ENCODE peak calls at places on chromosome 19, in eight cellular contexts. One of them, this sample, is unnamed.

GRCh38 chr19:45973564-45974338 is at the start of gene NOVA2:
- DNase-seq in NCI-H2081 treated with DMSO at 0.1 percent for 48 hours: no peak
- DNase-seq in SK-N-MC: no peak
- DNase-seq in GOT3: no peak
- DNase-seq in T-helper 2 cell: no peak
- DNase-seq in PC-9: peak
- DNase-seq in activated CD4-positive, CD25-positive, alpha-beta regulatory T cell treated with anti-CD3 and anti-CD28 coated beads, Interleukin-2, amount 50 U/mL, for 16 hours: no peak
- DNase-seq in activated T-cell treated with anti-CD3 and anti-CD28 coated beads for 1 hour: no peak
- DNase-seq in this sample: peak

GRCh38 chr19:41219924-41220567 is 1.0 kb downstream of the AXL start:
- DNase-seq in SK-N-MC: no peak
- DNase-seq in activated T-cell treated with anti-CD3 and anti-CD28 coated beads for 1 hour: no peak
- DNase-seq in NCI-H2081 treated with DMSO at 0.1 percent for 48 hours: no peak
- DNase-seq in PC-9: peak
- DNase-seq in GOT3: no peak
- DNase-seq in activated CD4-positive, CD25-positive, alpha-beta regulatory T cell treated with anti-CD3 and anti-CD28 coated beads, Interleukin-2, amount 50 U/mL, for 16 hours: no peak
- DNase-seq in T-helper 2 cell: no peak
- DNase-seq in this sample: no peak

GRCh38 chr19:34367424-34367957 is 2.5 kb downstream of the GPI start:
- DNase-seq in NCI-H2081 treated with DMSO at 0.1 percent for 48 hours: no peak
- DNase-seq in GOT3: no peak
- DNase-seq in T-helper 2 cell: no peak
- DNase-seq in activated T-cell treated with anti-CD3 and anti-CD28 coated beads for 1 hour: no peak
- DNase-seq in PC-9: no peak
- DNase-seq in activated CD4-positive, CD25-positive, alpha-beta regulatory T cell treated with anti-CD3 and anti-CD28 coated beads, Interleukin-2, amount 50 U/mL, for 16 hours: no peak
- DNase-seq in SK-N-MC: no peak
- DNase-seq in this sample: no peak

GRCh38 chr19:35216833-35217707 is 11.5 kb downstream of the FAM187B start:
- DNase-seq in activated CD4-positive, CD25-positive, alpha-beta regulatory T cell treated with anti-CD3 and anti-CD28 coated beads, Interleukin-2, amount 50 U/mL, for 16 hours: no peak
- DNase-seq in PC-9: peak
- DNase-seq in NCI-H2081 treated with DMSO at 0.1 percent for 48 hours: no peak
- DNase-seq in SK-N-MC: no peak
- DNase-seq in GOT3: no peak
- DNase-seq in T-helper 2 cell: no peak
- DNase-seq in activated T-cell treated with anti-CD3 and anti-CD28 coated beads for 1 hour: peak
- DNase-seq in this sample: peak

GRCh38 chr19:3024870-3025515 is 4.1 kb downstream of the TLE2 start:
- DNase-seq in activated CD4-positive, CD25-positive, alpha-beta regulatory T cell treated with anti-CD3 and anti-CD28 coated beads, Interleukin-2, amount 50 U/mL, for 16 hours: no peak
- DNase-seq in NCI-H2081 treated with DMSO at 0.1 percent for 48 hours: no peak
- DNase-seq in PC-9: no peak
- DNase-seq in SK-N-MC: no peak
- DNase-seq in GOT3: no peak
- DNase-seq in activated T-cell treated with anti-CD3 and anti-CD28 coated beads for 1 hour: no peak
- DNase-seq in T-helper 2 cell: no peak
- DNase-seq in this sample: no peak

GRCh38 chr19:55149078-55150003 is at the start of gene TNNT1:
- DNase-seq in NCI-H2081 treated with DMSO at 0.1 percent for 48 hours: no peak
- DNase-seq in activated CD4-positive, CD25-positive, alpha-beta regulatory T cell treated with anti-CD3 and anti-CD28 coated beads, Interleukin-2, amount 50 U/mL, for 16 hours: no peak
- DNase-seq in SK-N-MC: no peak
- DNase-seq in GOT3: no peak
- DNase-seq in T-helper 2 cell: no peak
- DNase-seq in PC-9: peak
- DNase-seq in activated T-cell treated with anti-CD3 and anti-CD28 coated beads for 1 hour: no peak
- DNase-seq in this sample: no peak

GRCh38 chr19:38389101-38389925 is 816 bp downstream of the SPRED3 start:
- DNase-seq in GOT3: no peak
- DNase-seq in SK-N-MC: no peak
- DNase-seq in T-helper 2 cell: no peak
- DNase-seq in NCI-H2081 treated with DMSO at 0.1 percent for 48 hours: no peak
- DNase-seq in activated T-cell treated with anti-CD3 and anti-CD28 coated beads for 1 hour: no peak
- DNase-seq in PC-9: peak
- DNase-seq in activated CD4-positive, CD25-positive, alpha-beta regulatory T cell treated with anti-CD3 and anti-CD28 coated beads, Interleukin-2, amount 50 U/mL, for 16 hours: no peak
- DNase-seq in this sample: no peak

GRCh38 chr19:45477216-45477615 is 9.4 kb downstream of the FOSB start:
- DNase-seq in activated CD4-positive, CD25-positive, alpha-beta regulatory T cell treated with anti-CD3 and anti-CD28 coated beads, Interleukin-2, amount 50 U/mL, for 16 hours: no peak
- DNase-seq in GOT3: no peak
- DNase-seq in PC-9: no peak
- DNase-seq in NCI-H2081 treated with DMSO at 0.1 percent for 48 hours: no peak
- DNase-seq in T-helper 2 cell: no peak
- DNase-seq in activated T-cell treated with anti-CD3 and anti-CD28 coated beads for 1 hour: no peak
- DNase-seq in SK-N-MC: no peak
- DNase-seq in this sample: no peak

GRCh38 chr19:53132231-53132991 is at the start of gene ZNF415:
- DNase-seq in PC-9: peak
- DNase-seq in SK-N-MC: no peak
- DNase-seq in GOT3: peak
- DNase-seq in T-helper 2 cell: no peak
- DNase-seq in activated CD4-positive, CD25-positive, alpha-beta regulatory T cell treated with anti-CD3 and anti-CD28 coated beads, Interleukin-2, amount 50 U/mL, for 16 hours: peak
- DNase-seq in NCI-H2081 treated with DMSO at 0.1 percent for 48 hours: no peak
- DNase-seq in activated T-cell treated with anti-CD3 and anti-CD28 coated beads for 1 hour: peak
- DNase-seq in this sample: no peak

GRCh38 chr19:33064117-33064777 is 441 bp downstream of the RHPN2 start:
- DNase-seq in activated T-cell treated with anti-CD3 and anti-CD28 coated beads for 1 hour: no peak
- DNase-seq in SK-N-MC: no peak
- DNase-seq in NCI-H2081 treated with DMSO at 0.1 percent for 48 hours: no peak
- DNase-seq in T-helper 2 cell: peak
- DNase-seq in GOT3: no peak
- DNase-seq in activated CD4-positive, CD25-positive, alpha-beta regulatory T cell treated with anti-CD3 and anti-CD28 coated beads, Interleukin-2, amount 50 U/mL, for 16 hours: no peak
- DNase-seq in PC-9: peak
- DNase-seq in this sample: no peak

GRCh38 chr19:48500830-48501445 is 10.7 kb downstream of the LMTK3 start:
- DNase-seq in activated T-cell treated with anti-CD3 and anti-CD28 coated beads for 1 hour: no peak
- DNase-seq in activated CD4-positive, CD25-positive, alpha-beta regulatory T cell treated with anti-CD3 and anti-CD28 coated beads, Interleukin-2, amount 50 U/mL, for 16 hours: no peak
- DNase-seq in PC-9: no peak
- DNase-seq in NCI-H2081 treated with DMSO at 0.1 percent for 48 hours: no peak
- DNase-seq in SK-N-MC: no peak
- DNase-seq in GOT3: no peak
- DNase-seq in T-helper 2 cell: no peak
- DNase-seq in this sample: no peak

GRCh38 chr19:18284710-18285430 is 3.4 kb upstream of the JUND start:
- DNase-seq in T-helper 2 cell: no peak
- DNase-seq in NCI-H2081 treated with DMSO at 0.1 percent for 48 hours: no peak
- DNase-seq in activated CD4-positive, CD25-positive, alpha-beta regulatory T cell treated with anti-CD3 and anti-CD28 coated beads, Interleukin-2, amount 50 U/mL, for 16 hours: no peak
- DNase-seq in activated T-cell treated with anti-CD3 and anti-CD28 coated beads for 1 hour: no peak
- DNase-seq in SK-N-MC: no peak
- DNase-seq in GOT3: no peak
- DNase-seq in PC-9: no peak
- DNase-seq in this sample: no peak

GRCh38 chr19:2970201-2970838 is 7.0 kb upstream of the TLE6 start:
- DNase-seq in activated CD4-positive, CD25-positive, alpha-beta regulatory T cell treated with anti-CD3 and anti-CD28 coated beads, Interleukin-2, amount 50 U/mL, for 16 hours: no peak
- DNase-seq in activated T-cell treated with anti-CD3 and anti-CD28 coated beads for 1 hour: no peak
- DNase-seq in PC-9: no peak
- DNase-seq in SK-N-MC: no peak
- DNase-seq in GOT3: no peak
- DNase-seq in NCI-H2081 treated with DMSO at 0.1 percent for 48 hours: no peak
- DNase-seq in T-helper 2 cell: no peak
- DNase-seq in this sample: no peak

GRCh38 chr19:5804516-5805464 is at the start of gene NRTN:
- DNase-seq in activated CD4-positive, CD25-positive, alpha-beta regulatory T cell treated with anti-CD3 and anti-CD28 coated beads, Interleukin-2, amount 50 U/mL, for 16 hours: no peak
- DNase-seq in GOT3: no peak
- DNase-seq in SK-N-MC: no peak
- DNase-seq in NCI-H2081 treated with DMSO at 0.1 percent for 48 hours: no peak
- DNase-seq in PC-9: peak
- DNase-seq in T-helper 2 cell: peak
- DNase-seq in activated T-cell treated with anti-CD3 and anti-CD28 coated beads for 1 hour: peak
- DNase-seq in this sample: peak

GRCh38 chr19:42471554-42472249 is 29.0 kb upstream of the CXCL17 start:
- DNase-seq in PC-9: peak
- DNase-seq in NCI-H2081 treated with DMSO at 0.1 percent for 48 hours: no peak
- DNase-seq in GOT3: no peak
- DNase-seq in T-helper 2 cell: no peak
- DNase-seq in activated T-cell treated with anti-CD3 and anti-CD28 coated beads for 1 hour: no peak
- DNase-seq in activated CD4-positive, CD25-positive, alpha-beta regulatory T cell treated with anti-CD3 and anti-CD28 coated beads, Interleukin-2, amount 50 U/mL, for 16 hours: no peak
- DNase-seq in SK-N-MC: no peak
- DNase-seq in this sample: no peak

GRCh38 chr19:50461066-50461875 is 15.0 kb upstream of the EMC10 start:
- DNase-seq in NCI-H2081 treated with DMSO at 0.1 percent for 48 hours: peak
- DNase-seq in PC-9: peak
- DNase-seq in SK-N-MC: no peak
- DNase-seq in activated T-cell treated with anti-CD3 and anti-CD28 coated beads for 1 hour: peak
- DNase-seq in T-helper 2 cell: peak
- DNase-seq in GOT3: no peak
- DNase-seq in activated CD4-positive, CD25-positive, alpha-beta regulatory T cell treated with anti-CD3 and anti-CD28 coated beads, Interleukin-2, amount 50 U/mL, for 16 hours: peak
- DNase-seq in this sample: peak

GRCh38 chr19:43754312-43754561 is 525 bp downstream of the SMG9 start:
- DNase-seq in T-helper 2 cell: no peak
- DNase-seq in activated T-cell treated with anti-CD3 and anti-CD28 coated beads for 1 hour: no peak
- DNase-seq in GOT3: no peak
- DNase-seq in SK-N-MC: no peak
- DNase-seq in NCI-H2081 treated with DMSO at 0.1 percent for 48 hours: no peak
- DNase-seq in PC-9: no peak
- DNase-seq in activated CD4-positive, CD25-positive, alpha-beta regulatory T cell treated with anti-CD3 and anti-CD28 coated beads, Interleukin-2, amount 50 U/mL, for 16 hours: no peak
- DNase-seq in this sample: no peak

GRCh38 chr19:58328999-58329398 is 2.2 kb downstream of the ZSCAN22 start:
- DNase-seq in activated CD4-positive, CD25-positive, alpha-beta regulatory T cell treated with anti-CD3 and anti-CD28 coated beads, Interleukin-2, amount 50 U/mL, for 16 hours: no peak
- DNase-seq in SK-N-MC: no peak
- DNase-seq in activated T-cell treated with anti-CD3 and anti-CD28 coated beads for 1 hour: no peak
- DNase-seq in PC-9: no peak
- DNase-seq in T-helper 2 cell: no peak
- DNase-seq in GOT3: no peak
- DNase-seq in NCI-H2081 treated with DMSO at 0.1 percent for 48 hours: no peak
- DNase-seq in this sample: no peak

This sample was measured in naive thymus-derived CD4-positive, alpha-beta T cell.